ENCODE peak calls at places on chromosomes 12 and 14, in four cellular contexts. V, E, Z and B are unnamed samples.

GRCh38 chr14:55767291-55767690 is 187.3 kb downstream of the KTN1 start:
- DNase-seq in V (no peak), Z (no peak), E (no peak), B (no peak)

GRCh38 chr12:53252349-53252916 is 15.7 kb upstream of the ESPL1 start:
- DNase-seq in V (no peak), E (peak), Z (no peak), B (peak)

GRCh38 chr12:19507823-19508222 is 68.5 kb downstream of the AEBP2 start:
- DNase-seq in E (no peak), V (no peak), Z (peak), B (no peak)

GRCh38 chr14:97349946-97350345 is 552.8 kb downstream of the VRK1 start:
- DNase-seq in V (no peak), E (no peak), Z (no peak), B (no peak)

GRCh38 chr14:51304956-51305355 is 64.9 kb downstream of the TMX1 start:
- DNase-seq in V (no peak), Z (peak), E (peak), B (no peak)

GRCh38 chr12:132330549-132330881 is 1.1 kb upstream of the GALNT9 start:
- DNase-seq in V (no peak), Z (no peak), E (no peak), B (no peak)

GRCh38 chr12:1047898-1048660 is 57.1 kb downstream of the ERC1 start:
- DNase-seq in V (no peak), Z (no peak), E (no peak), B (no peak)

GRCh38 chr12:65209655-65210043 is 40.3 kb downstream of the LEMD3 start:
- DNase-seq in Z (no peak), E (no peak), V (peak), B (no peak)

GRCh38 chr12:8157484-8158198 is 826 bp downstream of the ZNF705A start:
- DNase-seq in E (no peak), V (no peak), Z (no peak), B (no peak)

GRCh38 chr12:44833561-44833960 is 42.6 kb downstream of the NELL2 start:
- DNase-seq in Z (no peak), E (no peak), V (no peak), B (no peak)

GRCh38 chr12:128531153-128531552 is 264.2 kb downstream of the TMEM132C start:
- DNase-seq in V (no peak), E (no peak), Z (no peak), B (no peak)
- TF ChIP-seq CTCF in V (peak), E (no peak), Z (no peak), B (no peak)

DNA sequence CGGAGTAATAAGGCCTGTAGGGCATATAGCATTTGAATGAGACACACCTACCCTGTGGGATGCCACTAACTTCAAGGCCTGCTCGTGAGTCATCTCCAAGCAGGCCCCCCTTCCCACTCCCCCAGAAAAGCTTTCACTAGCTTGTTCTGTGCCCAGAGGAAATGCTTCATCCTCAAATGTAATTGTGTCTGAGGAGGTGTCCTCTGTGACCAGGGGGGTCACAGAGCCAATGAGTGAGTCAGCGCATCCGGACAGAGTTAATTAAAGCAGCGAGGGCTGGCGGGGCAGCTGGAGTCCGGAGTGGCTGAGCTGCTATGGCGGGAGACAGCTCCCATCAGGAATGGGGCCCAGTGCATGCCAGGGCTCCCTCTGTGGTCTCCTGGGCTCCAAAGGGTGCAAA is 27.0 kb upstream of the ESRRB start:
- DNase-seq in V (no peak), Z (peak), E (no peak), B (no peak)
- H3K4me3 ChIP-seq in V (no peak), Z (no peak), E (no peak), B (no peak)

GRCh38 chr14:23623962-23624361 is 12.2 kb upstream of the DHRS2 start:
- DNase-seq in V (no peak), E (no peak), Z (no peak), B (no peak)
- TF ChIP-seq CTCF in V (no peak), E (no peak), Z (no peak), B (no peak)

GRCh38 chr12:3750616-3751015 is 2.3 kb downstream of the CRACR2A start:
- DNase-seq in E (no peak), V (no peak), Z (no peak), B (no peak)

GRCh38 chr12:3752741-3753486 is at the start of gene CRACR2A:
- DNase-seq in Z (no peak), E (peak), V (peak), B (no peak)

GRCh38 chr12:3753549-3754284 is 808 bp upstream of the CRACR2A start:
- DNase-seq in Z (no peak), V (no peak), E (no peak), B (no peak)

GRCh38 chr12:3752096-3752709 is 706 bp downstream of the CRACR2A start:
- DNase-seq in V (peak), Z (no peak), E (no peak), B (peak)

DNA sequence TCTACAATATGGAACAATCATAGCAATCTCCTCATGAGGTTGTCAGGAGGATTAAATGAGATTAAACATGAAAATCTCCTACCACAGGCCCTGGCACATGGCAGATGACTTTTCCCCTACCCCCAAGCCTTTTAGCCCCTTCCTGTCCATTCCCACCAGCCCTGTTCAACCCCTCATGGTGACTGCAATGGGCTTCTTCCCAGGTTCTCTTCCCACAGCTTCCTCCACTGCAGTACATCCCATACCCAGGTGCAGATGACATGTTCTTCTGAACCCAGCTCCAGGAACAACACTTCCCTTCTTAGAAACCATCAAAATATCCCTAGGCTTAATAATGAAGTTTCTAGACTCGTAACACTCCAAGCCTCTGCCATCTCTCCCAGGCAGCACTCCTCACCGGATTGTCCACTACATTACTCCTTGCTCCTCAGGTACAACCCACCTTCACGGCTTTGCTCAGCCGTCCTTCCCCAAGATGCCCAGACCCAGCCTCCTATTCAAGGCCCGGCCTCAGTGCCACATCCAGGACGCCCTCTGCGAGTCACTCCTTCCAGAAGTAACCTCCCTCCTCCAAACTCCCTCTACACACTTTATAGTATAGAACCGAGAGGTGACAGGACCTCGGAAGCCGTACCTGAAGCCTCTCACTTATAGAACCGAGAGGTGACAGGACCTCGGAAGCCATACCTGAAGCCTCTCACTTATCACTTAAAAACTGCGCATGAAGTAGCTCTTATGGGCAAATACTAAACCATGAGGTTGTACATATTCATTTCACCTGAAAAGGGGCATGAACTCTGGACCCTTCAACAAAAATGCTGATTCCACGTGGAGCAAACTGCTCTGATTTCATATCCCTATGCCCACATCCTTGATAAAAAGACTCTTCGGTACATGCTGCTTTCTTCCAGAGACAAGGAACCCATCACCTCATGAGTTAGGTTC is 1.5 kb downstream of the CRACR2A start:
- DNase-seq in V (no peak), E (no peak), Z (no peak), B (no peak)
- H3K4me3 ChIP-seq in V (peak), E (no peak), Z (no peak), B (no peak)

GRCh38 chr12:25283006-25283405 is 32.3 kb upstream of the KRAS start:
- DNase-seq in Z (no peak), E (no peak), V (no peak), B (no peak)
- TF ChIP-seq CTCF in Z (no peak), E (no peak), V (no peak), B (no peak)